ENCODE peak calls at places on chromosome 3, in nine cellular contexts. Z is NCI-H2029, Y is iris pigment epithelial cell, V is Caki2, A is ELF-1, N is GM20000, C is NCI-H1092, P is pancreas, F is Calu3. E is an unnamed sample.

GRCh38 chr3:172675371-172676193 is 35.3 kb downstream of the NCEH1 start:
- DNase-seq in Z (no peak), Y (peak), V (peak), A (no peak), N (peak), C (peak), P (no peak), F (peak), E (no peak)

GRCh38 chr3:149247025-149247710 is 25.5 kb upstream of the CP start:
- DNase-seq in Z (no peak), Y (peak), V (no peak), A (no peak), N (no peak), C (no peak), P (no peak), F (no peak), E (no peak)

GRCh38 chr3:45112939-45113338 is 33.2 kb downstream of the CDCP1 start:
- DNase-seq in Z (no peak), Y (peak), V (no peak), A (no peak), N (no peak), C (no peak), P (no peak), F (no peak), E (no peak)

GRCh38 chr3:14125193-14126016 is 553 bp downstream of the TMEM43 start:
- DNase-seq in Z (peak), Y (peak), V (peak), A (peak), N (peak), C (peak), P (peak), F (peak), E (no peak)

GRCh38 chr3:149454746-149455145 is 19.8 kb upstream of the TM4SF4 start:
- DNase-seq in Z (no peak), Y (peak), V (no peak), A (no peak), N (no peak), C (no peak), P (no peak), F (no peak), E (no peak)

GRCh38 chr3:24387493-24387892 is 107.2 kb downstream of the THRB start:
- DNase-seq in Z (no peak), Y (peak), V (no peak), A (no peak), N (no peak), C (no peak), P (no peak), F (no peak), E (no peak)

GRCh38 chr3:100899440-100900091 is 93.7 kb downstream of the ABI3BP start:
- DNase-seq in Z (no peak), Y (peak), V (no peak), A (no peak), N (peak), C (no peak), P (no peak), F (no peak), E (no peak)

GRCh38 chr3:20539666-20540460 is 353.9 kb upstream of the SGO1 start:
- DNase-seq in Z (no peak), Y (no peak), V (no peak), A (peak), N (no peak), C (no peak), P (no peak), F (no peak), E (no peak)

GRCh38 chr3:169781209-169781855 is 8.1 kb downstream of the MYNN start:
- DNase-seq in Z (no peak), Y (no peak), V (no peak), A (no peak), N (no peak), C (no peak), P (no peak), F (no peak), E (no peak)

GRCh38 chr3:3705090-3705775 is 94.0 kb upstream of the LRRN1 start:
- DNase-seq in Z (no peak), Y (no peak), V (no peak), A (no peak), N (no peak), C (no peak), P (no peak), F (no peak), E (no peak)

E was measured in retina.